ENCODE peak calls at places on chromosomes 16 and 17, in five cellular contexts. G is CD8-positive, alpha-beta memory T cell; H is mesendoderm; R is psoas muscle; A is aorta. I is an unnamed sample.

GRCh38 chr17:66431910-66432309 is 129.5 kb downstream of the PRKCA start:
- DNase-seq in G (no peak), H (no peak), R (no peak), A (no peak), I (peak; percentile 92)

GRCh38 chr16:77683845-77684526 is 38.3 kb upstream of the NUDT7 start:
- DNase-seq in G (no peak), H (no peak), R (no peak), A (no peak), I (peak; percentile 17)

GRCh38 chr17:79646721-79647455 is 36.0 kb upstream of the RBFOX3 start:
- DNase-seq in G (no peak), H (no peak), R (no peak), A (no peak), I (no peak)

GRCh38 chr16:72560617-72561016 is 388.7 kb upstream of the PMFBP1 start:
- DNase-seq in G (no peak), H (no peak), R (no peak), A (no peak), I (peak; percentile 5)

GRCh38 chr17:16516594-16517018 is 24.6 kb upstream of the LRRC75A start:
- DNase-seq in G (no peak), H (peak; percentile 75), R (no peak), A (peak; percentile 61), I (peak; percentile 53)

GRCh38 chr17:80791758-80792284 is 199.8 kb upstream of the CHMP6 start:
- DNase-seq in G (no peak), H (no peak), R (peak; percentile 88), A (peak; percentile 79), I (peak; percentile 97)

GRCh38 chr16:4360538-4361021 is 9.5 kb upstream of the PAM16 start:
- DNase-seq in G (no peak), H (peak; percentile 74), R (no peak), A (no peak), I (no peak)

GRCh38 chr17:69608114-69608513 is 193.6 kb downstream of the MAP2K6 start:
- DNase-seq in G (no peak), H (no peak), R (no peak), A (no peak), I (no peak)

GRCh38 chr16:22240023-22240697 is 34.1 kb downstream of the EEF2K start:
- DNase-seq in G (no peak), H (no peak), R (no peak), A (no peak), I (peak; percentile 81)

GRCh38 chr17:32596666-32597065 is 109.9 kb downstream of the CDK5R1 start:
- DNase-seq in G (no peak), H (peak; percentile 26), R (no peak), A (no peak), I (peak; percentile 2)

GRCh38 chr17:80856863-80857488 is 134.7 kb upstream of the CHMP6 start:
- DNase-seq in G (no peak), H (peak; percentile 30), R (peak; percentile 51), A (no peak), I (no peak)

GRCh38 chr17:32239457-32239856 is 26.2 kb upstream of the RHBDL3 start:
- DNase-seq in G (no peak), H (no peak), R (no peak), A (no peak), I (peak; percentile 4)

GRCh38 chr17:29369831-29370735 is 20.1 kb upstream of the TAOK1 start:
- DNase-seq in G (peak; percentile 56), H (peak; percentile 94), R (no peak), A (peak; percentile 75), I (peak; percentile 78)

GRCh38 chr16:57998484-57998883 is 2.0 kb downstream of the ZNF319 start:
- DNase-seq in G (peak; percentile 62), H (peak; percentile 85), R (no peak), A (no peak), I (peak; percentile 49)

GRCh38 chr17:11485336-11485735 is 112.9 kb upstream of the DNAH9 start:
- DNase-seq in G (no peak), H (no peak), R (no peak), A (no peak), I (no peak)

GRCh38 chr17:61474235-61474927 is 22.2 kb downstream of the TBX4 start:
- DNase-seq in G (no peak), H (no peak), R (no peak), A (no peak), I (peak; percentile 40)

GRCh38 chr17:76558210-76559095 is 18.6 kb downstream of the PRCD start:
- DNase-seq in G (no peak), H (peak; percentile 42), R (no peak), A (no peak), I (peak; percentile 18)

GRCh38 chr17:76560036-76560876 is 20.4 kb downstream of the PRCD start:
- DNase-seq in G (no peak), H (no peak), R (no peak), A (no peak), I (no peak)

GRCh38 chr17:76554131-76554530 is 14.3 kb downstream of the PRCD start:
- DNase-seq in G (no peak), H (no peak), R (no peak), A (no peak), I (no peak)

GRCh38 chr17:76557368-76558209 is 17.7 kb downstream of the PRCD start:
- DNase-seq in G (peak; percentile 93), H (peak; percentile 99), R (peak; percentile 97), A (peak; percentile 97), I (peak; percentile 92)

GRCh38 chr17:76556759-76557367 is 17.0 kb downstream of the PRCD start:
- DNase-seq in G (peak; percentile 65), H (peak; percentile 51), R (no peak), A (no peak), I (peak; percentile 27)
- H3K4me1 ChIP-seq in G (peaks cover 44% of the 10 kb centered on the region), H (no peaks in the 10 kb centered on the region), R (peaks cover 50% of the 10 kb centered on the region), A (no peaks in the 10 kb centered on the region), I (peaks cover 14% of the 10 kb centered on the region)

DNA sequence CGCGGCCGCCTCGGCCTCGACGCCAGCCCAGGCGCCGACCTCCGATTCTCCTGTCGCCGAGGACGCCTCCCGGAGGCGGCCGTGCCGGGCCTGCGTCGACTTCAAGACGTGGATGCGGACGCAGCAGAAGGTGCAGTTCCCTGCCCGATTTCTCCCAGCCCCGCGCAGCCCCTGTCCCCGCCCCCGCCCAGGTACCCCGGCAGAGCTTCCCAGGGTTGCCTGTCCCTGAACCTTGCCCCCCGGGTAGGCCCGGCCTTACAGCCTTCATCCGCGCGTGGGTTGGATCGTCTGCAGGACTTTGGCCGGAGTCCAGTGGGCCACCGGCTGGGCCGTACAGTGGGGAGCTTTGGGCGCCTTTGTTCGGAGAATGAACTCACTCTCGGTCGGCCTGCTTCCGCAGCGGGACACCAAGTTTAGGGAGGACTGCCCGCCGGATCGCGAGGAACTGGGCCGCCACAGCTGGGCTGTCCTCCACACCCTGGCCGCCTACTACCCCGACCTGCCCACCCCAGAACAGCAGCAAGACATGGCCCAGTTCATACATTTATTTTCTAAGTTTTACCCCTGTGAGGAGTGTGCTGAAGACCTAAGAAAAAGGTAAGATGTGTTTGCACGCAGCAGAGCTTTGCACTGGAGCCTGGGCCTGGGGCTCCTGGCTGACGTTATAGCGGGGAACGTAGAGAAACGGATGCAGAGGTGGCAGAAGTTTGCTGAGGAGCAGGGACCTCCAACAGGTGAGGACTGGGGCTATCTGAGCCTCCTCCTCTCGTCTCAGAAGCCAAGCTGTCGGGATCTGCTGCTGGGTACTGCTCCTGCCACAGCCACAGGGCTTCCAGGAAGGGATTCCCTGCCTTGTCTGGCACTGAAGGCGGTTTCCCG is 593 bp downstream of the GFER start:
- DNase-seq in G (no peak), H (no peak), R (no peak), A (no peak), I (no peak)
- H3K4me1 ChIP-seq in G (peaks cover 20% of the 10 kb centered on the region), H (peaks cover 5% of the 10 kb centered on the region), R (peaks cover 32% of the 10 kb centered on the region), A (no peaks in the 10 kb centered on the region), I (peaks cover 9% of the 10 kb centered on the region)

GRCh38 chr16:29745126-29745852 is 501 bp downstream of the C16orf54 start:
- DNase-seq in G (peak; percentile 71), H (no peak), R (no peak), A (peak; percentile 46), I (no peak)

GRCh38 chr16:29744541-29745101 is 1.2 kb downstream of the C16orf54 start:
- DNase-seq in G (peak; percentile 32), H (no peak), R (no peak), A (peak; percentile 49), I (no peak)

GRCh38 chr16:29748077-29748759 is 2.4 kb upstream of the C16orf54 start:
- DNase-seq in G (no peak), H (peak; percentile 26), R (no peak), A (peak; percentile 32), I (no peak)

GRCh38 chr16:29743827-29744531 is 1.8 kb downstream of the C16orf54 start:
- DNase-seq in G (peak; percentile 53), H (no peak), R (no peak), A (peak; percentile 29), I (no peak)

GRCh38 chr16:29745853-29746345 is at the start of gene C16orf54:
- DNase-seq in G (peak; percentile 98), H (no peak), R (peak; percentile 80), A (peak; percentile 89), I (no peak)
- H3K4me1 ChIP-seq in G (peaks cover 65% of the 10 kb centered on the region), H (no peaks in the 10 kb centered on the region), R (no peaks in the 10 kb centered on the region), A (no peaks in the 10 kb centered on the region), I (no peaks in the 10 kb centered on the region)

GRCh38 chr16:11273721-11274324 is 394 bp upstream of the PRM3 start:
- DNase-seq in G (no peak), H (peak; percentile 54), R (no peak), A (no peak), I (no peak)
- H3K4me1 ChIP-seq in G (no peaks in the 10 kb centered on the region), H (peaks cover 2% of the 10 kb centered on the region), R (no peaks in the 10 kb centered on the region), A (no peaks in the 10 kb centered on the region), I (no peaks in the 10 kb centered on the region)

GRCh38 chr17:2394775-2395191 is 6.1 kb downstream of the MNT start:
- DNase-seq in G (no peak), H (no peak), R (peak; percentile 55), A (peak; percentile 50), I (no peak)
- H3K4me1 ChIP-seq in G (peaks cover 68% of the 10 kb centered on the region), H (peaks cover 7% of the 10 kb centered on the region), R (peaks cover 73% of the 10 kb centered on the region), A (no peaks in the 10 kb centered on the region), I (peaks cover 45% of the 10 kb centered on the region)

GRCh38 chr17:68197997-68198930 is 49.6 kb upstream of the AMZ2 start:
- DNase-seq in G (no peak), H (peak; percentile 47), R (no peak), A (no peak), I (no peak)
- H3K4me1 ChIP-seq in G (peaks cover 30% of the 10 kb centered on the region), H (no peaks in the 10 kb centered on the region), R (peaks cover 29% of the 10 kb centered on the region), A (no peaks in the 10 kb centered on the region), I (no peaks in the 10 kb centered on the region)

I was measured in fibroblast of lung.